ENCODE peak calls at places on chromosomes 2 and 18, in ten cellular contexts. F is esophagus squamous epithelium; J is breast epithelium; O is choroid plexus epithelial cell; Q is cardiac muscle cell; K is CD8-positive, alpha-beta T cell; A is PC-3; T is lower leg skin; V is H9; X is lung. L is an unnamed sample.

GRCh38 chr2:66170681-66171234 is 264.2 kb upstream of the MEIS1 start:
- DNase-seq in F (no peak), J (no peak), O (no peak), Q (no peak), K (no peak), A (peak), T (no peak), V (no peak), X (no peak), L (no peak)

GRCh38 chr2:225668606-225669266 is 269.2 kb downstream of the NYAP2 start:
- DNase-seq in F (no peak), J (no peak), O (peak), Q (peak), K (no peak), A (peak), T (peak), V (peak), X (no peak), L (no peak)

GRCh38 chr2:63057249-63058148 is 6.9 kb downstream of the OTX1 start:
- DNase-seq in F (no peak), J (no peak), O (no peak), Q (peak), K (no peak), A (no peak), T (no peak), V (no peak), X (no peak), L (no peak)

GRCh38 chr2:86747708-86748627 is 27.9 kb downstream of the RMND5A start:
- DNase-seq in F (no peak), J (no peak), O (peak), Q (no peak), K (no peak), A (peak), T (no peak), V (no peak), X (no peak), L (no peak)

GRCh38 chr18:7617738-7618422 is 50.8 kb downstream of the PTPRM start:
- DNase-seq in F (no peak), J (peak), O (peak), Q (peak), K (no peak), A (no peak), T (peak), V (no peak), X (peak), L (no peak)

GRCh38 chr2:209933499-209934458 is 68.7 kb upstream of the RPE start:
- DNase-seq in F (no peak), J (no peak), O (peak), Q (no peak), K (no peak), A (peak), T (no peak), V (no peak), X (peak), L (no peak)

GRCh38 chr18:58687871-58688308 is 16.6 kb downstream of the MALT1 start:
- DNase-seq in F (no peak), J (no peak), O (no peak), Q (no peak), K (peak), A (no peak), T (no peak), V (no peak), X (no peak), L (no peak)

GRCh38 chr2:114426111-114426510 is 16.3 kb upstream of the DPP10 start:
- DNase-seq in F (no peak), J (peak), O (no peak), Q (no peak), K (no peak), A (no peak), T (no peak), V (no peak), X (no peak), L (no peak)

GRCh38 chr18:58045265-58046086 is 1.4 kb downstream of the NEDD4L start:
- DNase-seq in F (no peak), J (peak), O (peak), Q (peak), K (peak), A (peak), T (peak), V (peak), X (peak), L (peak)

GRCh38 chr18:78612801-78613200 is 366.8 kb upstream of the SALL3 start:
- DNase-seq in F (no peak), J (no peak), O (no peak), Q (no peak), K (no peak), A (no peak), T (no peak), V (peak), X (no peak), L (no peak)

GRCh38 chr18:6219116-6219717 is 195.5 kb downstream of the L3MBTL4 start:
- DNase-seq in F (no peak), J (no peak), O (peak), Q (peak), K (no peak), A (peak), T (no peak), V (peak), X (no peak), L (no peak)
- TF ChIP-seq CTCF in F (no peak), J (no peak), O (peak), Q (peak), K (no peak), A (peak), T (no peak), V (peak), X (peak), L (no peak)

DNA sequence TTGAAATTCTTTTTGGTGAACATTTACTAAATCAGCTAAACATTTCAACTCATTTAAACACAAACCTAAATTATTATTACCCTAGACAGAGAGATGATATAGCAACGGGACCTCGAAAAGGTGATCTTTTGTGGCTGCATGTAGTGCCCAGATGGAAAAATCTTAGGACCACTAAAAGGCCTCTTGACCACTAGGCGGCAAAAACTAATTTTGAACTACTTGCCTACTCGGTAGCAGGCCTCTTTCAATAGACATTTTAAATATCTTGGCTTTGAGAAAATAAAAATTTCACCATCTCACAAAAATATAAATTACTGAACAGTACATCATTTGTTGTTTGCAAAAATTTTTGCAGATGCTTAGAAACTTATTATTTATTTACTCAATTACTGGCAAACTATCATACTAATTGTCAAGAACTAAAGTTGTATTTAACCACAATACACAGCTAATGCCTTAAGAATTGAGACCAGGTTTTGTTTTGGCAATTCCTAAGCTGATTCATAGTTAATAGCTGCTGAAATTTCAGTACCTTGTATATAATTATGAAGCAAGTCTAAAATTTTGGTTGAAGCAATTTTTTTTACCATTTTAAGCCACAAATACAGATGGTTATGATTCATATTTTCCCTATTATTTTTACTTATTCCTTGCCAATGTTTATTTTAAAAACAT is 9.4 kb downstream of the COL3A1 start:
- DNase-seq in F (no peak), J (no peak), O (peak), Q (peak), K (no peak), A (peak), T (no peak), V (no peak), X (no peak), L (no peak)
- TF ChIP-seq CTCF in F (no peak), J (no peak), O (peak), Q (peak), K (no peak), A (peak), T (no peak), V (peak), X (no peak), L (no peak)

DNA sequence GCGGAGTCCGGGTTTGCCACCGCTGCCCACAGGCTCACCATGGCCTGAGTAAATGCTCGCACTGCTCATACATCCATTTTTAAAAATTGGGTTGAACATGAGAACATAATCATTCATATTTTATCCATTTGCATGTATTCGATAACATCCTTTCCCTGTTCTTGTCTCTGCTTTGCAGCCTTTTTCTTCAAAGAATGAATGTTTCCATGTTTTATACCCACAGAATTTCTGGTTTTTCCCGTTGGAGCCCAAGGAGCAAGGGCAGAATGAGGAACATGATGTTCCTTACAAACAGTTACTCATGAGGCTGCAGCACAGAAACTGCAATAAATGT is 146.5 kb downstream of the CCDC74A start:
- DNase-seq in F (no peak), J (no peak), O (no peak), Q (no peak), K (no peak), A (no peak), T (no peak), V (no peak), X (no peak), L (no peak)
- TF ChIP-seq CTCF in F (no peak), J (no peak), O (no peak), Q (no peak), K (no peak), A (no peak), T (no peak), V (peak), X (no peak), L (no peak)

GRCh38 chr18:68919900-68920299 is 122.0 kb downstream of the CCDC102B start:
- DNase-seq in F (no peak), J (no peak), O (no peak), Q (no peak), K (no peak), A (no peak), T (no peak), V (no peak), X (no peak), L (no peak)
- TF ChIP-seq CTCF in F (no peak), J (no peak), O (no peak), Q (no peak), K (no peak), A (no peak), T (no peak), V (no peak), X (no peak), L (no peak)

DNA sequence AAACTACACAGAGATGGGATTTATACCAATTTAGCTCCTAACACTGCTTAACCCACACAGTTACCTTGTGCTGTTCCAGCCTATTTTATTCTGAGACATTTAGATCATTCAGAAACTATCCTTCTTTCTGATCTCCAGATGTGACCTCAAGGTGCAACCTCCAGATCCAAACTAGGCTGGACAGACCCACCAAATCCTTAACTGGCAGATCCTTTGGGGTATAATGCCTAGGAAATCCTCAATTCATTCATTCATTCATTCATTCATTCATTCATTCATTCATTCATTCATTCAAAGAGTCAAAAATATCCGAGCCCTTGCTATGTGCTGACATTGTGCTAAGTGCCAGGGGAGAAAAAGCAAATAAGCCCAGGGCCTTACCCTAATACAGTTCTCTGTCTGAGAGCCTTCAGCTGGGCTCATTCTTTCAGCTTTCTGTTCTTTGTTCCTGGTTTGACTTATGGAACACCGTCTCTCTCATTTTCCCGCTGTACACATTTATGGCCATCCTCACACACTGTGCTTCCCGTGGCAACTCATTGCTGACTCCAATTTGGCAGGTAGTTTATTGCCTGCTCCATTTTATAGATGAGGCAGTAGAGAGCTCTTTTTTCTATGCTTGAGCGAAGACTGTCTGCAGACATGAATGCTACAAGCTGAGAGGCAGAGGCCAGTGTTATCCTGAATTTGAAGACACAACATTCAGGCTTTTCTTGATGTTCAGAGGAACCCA is 83.1 kb downstream of the HRH4 start:
- DNase-seq in F (no peak), J (no peak), O (no peak), Q (no peak), K (no peak), A (no peak), T (no peak), V (no peak), X (no peak), L (no peak)
- TF ChIP-seq CTCF in F (no peak), J (no peak), O (no peak), Q (no peak), K (no peak), A (no peak), T (no peak), V (no peak), X (no peak), L (no peak)

GRCh38 chr2:34670482-34670881 is 1071.4 kb upstream of the FAM98A start:
- DNase-seq in F (no peak), J (no peak), O (no peak), Q (no peak), K (no peak), A (no peak), T (no peak), V (no peak), X (no peak), L (no peak)
- TF ChIP-seq CTCF in F (no peak), J (no peak), O (no peak), Q (no peak), K (no peak), A (no peak), T (no peak), V (no peak), X (no peak), L (no peak)

DNA sequence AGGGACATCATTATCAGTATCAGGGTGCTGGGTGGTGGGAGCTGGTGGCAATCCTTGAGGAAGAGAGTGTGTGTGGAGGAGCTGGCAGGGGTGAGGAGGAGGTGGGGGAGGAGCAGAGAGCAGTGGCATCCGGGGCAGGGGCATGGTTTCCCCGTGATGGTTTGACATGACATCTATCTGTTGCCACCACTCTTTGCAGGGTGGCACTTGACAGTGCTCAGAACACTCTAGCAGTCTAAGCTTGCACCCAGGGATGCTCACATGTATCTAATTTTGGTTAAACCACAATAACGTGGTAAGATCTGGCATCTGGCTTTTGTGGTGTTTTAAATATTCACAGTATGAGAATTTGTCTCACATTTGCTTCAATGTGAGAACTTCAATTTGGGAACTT is 11.5 kb downstream of the SLC4A3 start:
- DNase-seq in F (no peak), J (no peak), O (no peak), Q (no peak), K (no peak), A (no peak), T (no peak), V (no peak), X (no peak), L (no peak)
- TF ChIP-seq CTCF in F (no peak), J (no peak), O (no peak), Q (no peak), K (no peak), A (no peak), T (no peak), V (no peak), X (no peak), L (no peak)

GRCh38 chr2:163191372-163191771 is 352.8 kb upstream of the KCNH7 start:
- DNase-seq in F (no peak), J (no peak), O (peak), Q (peak), K (no peak), A (peak), T (no peak), V (no peak), X (no peak), L (no peak)
- TF ChIP-seq CTCF in F (peak), J (no peak), O (peak), Q (peak), K (no peak), A (peak), T (no peak), V (peak), X (no peak), L (no peak)

L was measured in omental fat pad.